ENCODE peak calls at places on chromosomes 11 and 22, in five cellular contexts. S is pancreas, F is AG10803, G is OCI-LY7, T is kidney. E is an unnamed sample.
A peak's percentile ranks its signal among the peaks of the same experiment; 100 is the strongest.

GRCh38 chr11:104319396-104319795 is 155.4 kb upstream of the PDGFD start:
- DNase-seq in S (no peak), F (no peak), G (no peak), T (no peak), E (no peak)

GRCh38 chr22:49427341-49427740 is 400.3 kb downstream of the BRD1 start:
- DNase-seq in S (no peak), F (no peak), G (no peak), T (peak; percentile 35), E (no peak)

GRCh38 chr11:95419915-95420314 is 188.9 kb upstream of the SESN3 start:
- DNase-seq in S (no peak), F (peak; percentile 74), G (no peak), T (no peak), E (peak; percentile 26)

GRCh38 chr11:35623708-35624168 is 5.5 kb downstream of the FJX1 start:
- DNase-seq in S (no peak), F (peak; percentile 56), G (no peak), T (no peak), E (peak; percentile 49)

GRCh38 chr22:46879083-46879482 is 116.6 kb downstream of the TBC1D22A start:
- DNase-seq in S (no peak), F (no peak), G (no peak), T (no peak), E (no peak)

GRCh38 chr11:114169321-114169749 is 109.8 kb downstream of the ZBTB16 start:
- DNase-seq in S (no peak), F (peak; percentile 74), G (no peak), T (no peak), E (no peak)

GRCh38 chr11:16456366-16456765 is 100.0 kb upstream of the SOX6 start:
- DNase-seq in S (no peak), F (no peak), G (no peak), T (no peak), E (no peak)

GRCh38 chr22:40270748-40271373 is 75.4 kb upstream of the ADSL start:
- DNase-seq in S (no peak), F (peak; percentile 37), G (no peak), T (no peak), E (no peak)

GRCh38 chr11:119533931-119534694 is 111.1 kb upstream of the THY1 start:
- DNase-seq in S (peak; percentile 90), F (peak; percentile 55), G (peak; percentile 48), T (peak; percentile 88), E (peak; percentile 9)

GRCh38 chr22:17120281-17120680 is 879 bp downstream of the TMEM121B start:
- DNase-seq in S (peak; percentile 90), F (peak; percentile 19), G (no peak), T (peak; percentile 83), E (peak; percentile 12)

GRCh38 chr11:120133216-120134105 is 4.5 kb downstream of the TRIM29 start:
- DNase-seq in S (no peak), F (no peak), G (no peak), T (peak; percentile 39), E (no peak)

GRCh38 chr11:9923280-9923679 is 259.4 kb downstream of the SWAP70 start:
- DNase-seq in S (no peak), F (no peak), G (no peak), T (no peak), E (no peak)

GRCh38 chr11:1515082-1516060 is 28.8 kb upstream of the MOB2 start:
- DNase-seq in S (peak; percentile 95), F (peak; percentile 43), G (peak; percentile 57), T (peak; percentile 91), E (peak; percentile 23)

GRCh38 chr11:44066732-44067131 is 662 bp downstream of the ACCS start:
- DNase-seq in S (no peak), F (peak; percentile 65), G (no peak), T (no peak), E (peak; percentile 24)

GRCh38 chr11:66391322-66391721 is 19.8 kb upstream of the SLC29A2 start:
- DNase-seq in S (no peak), F (no peak), G (peak; percentile 67), T (no peak), E (no peak)

GRCh38 chr11:124938206-124938765 is 2.4 kb upstream of the HEPACAM start:
- DNase-seq in S (no peak), F (peak; percentile 48), G (no peak), T (no peak), E (no peak)

GRCh38 chr22:29199702-29200400 is 5.8 kb upstream of the EMID1 start:
- DNase-seq in S (peak; percentile 20), F (no peak), G (no peak), T (peak; percentile 39), E (no peak)

GRCh38 chr11:109970516-109971183 is 122.5 kb upstream of the ZC3H12C start:
- DNase-seq in S (no peak), F (no peak), G (no peak), T (no peak), E (no peak)

GRCh38 chr11:128334311-128335044 is 252.9 kb downstream of the ETS1 start:
- DNase-seq in S (no peak), F (no peak), G (no peak), T (peak; percentile 83), E (no peak)

GRCh38 chr11:2945757-2946287 is 16.6 kb upstream of the PHLDA2 start:
- DNase-seq in S (no peak), F (no peak), G (no peak), T (no peak), E (no peak)

GRCh38 chr11:108912587-108912986 is 247.7 kb downstream of the DDX10 start:
- DNase-seq in S (no peak), F (peak; percentile 59), G (no peak), T (no peak), E (no peak)

GRCh38 chr11:92865352-92865751 is 104.1 kb upstream of the MTNR1B start:
- DNase-seq in S (no peak), F (peak; percentile 73), G (no peak), T (no peak), E (no peak)

GRCh38 chr11:129056916-129057315 is 114.2 kb upstream of the TP53AIP1 start:
- DNase-seq in S (peak; percentile 41), F (no peak), G (no peak), T (no peak), E (no peak)

GRCh38 chr11:69912161-69912910 is 93.1 kb upstream of the FGF3 start:
- DNase-seq in S (peak; percentile 80), F (no peak), G (no peak), T (peak; percentile 68), E (no peak)

GRCh38 chr11:113862430-113862829 is 12.9 kb downstream of the USP28 start:
- DNase-seq in S (no peak), F (peak; percentile 18), G (no peak), T (no peak), E (no peak)

GRCh38 chr11:78807351-78807750 is 232.7 kb upstream of the NARS2 start:
- DNase-seq in S (no peak), F (no peak), G (no peak), T (no peak), E (no peak)

GRCh38 chr11:36463781-36464180 is 46.3 kb downstream of the TRAF6 start:
- DNase-seq in S (no peak), F (peak; percentile 51), G (no peak), T (no peak), E (no peak)

GRCh38 chr11:132054822-132055221 is 684.4 kb downstream of the NTM start:
- DNase-seq in S (no peak), F (peak; percentile 97), G (no peak), T (no peak), E (peak; percentile 85)

GRCh38 chr11:94721565-94722292 is 46.4 kb upstream of the AMOTL1 start:
- DNase-seq in S (no peak), F (no peak), G (no peak), T (no peak), E (no peak)

GRCh38 chr22:42944409-42944808 is 70.5 kb downstream of the PACSIN2 start:
- DNase-seq in S (peak; percentile 17), F (no peak), G (no peak), T (no peak), E (no peak)

GRCh38 chr22:33018232-33018864 is 39.8 kb downstream of the SYN3 start:
- DNase-seq in S (no peak), F (peak; percentile 40), G (peak; percentile 71), T (no peak), E (no peak)

GRCh38 chr11:94602430-94603372 is 35.5 kb downstream of the PIWIL4 start:
- DNase-seq in S (peak; percentile 46), F (peak; percentile 77), G (peak; percentile 75), T (no peak), E (no peak)

GRCh38 chr11:5154657-5155056 is at the start of gene OR52A1:
- DNase-seq in S (no peak), F (no peak), G (no peak), T (no peak), E (no peak)

GRCh38 chr11:122486793-122487495 is 168.6 kb upstream of the UBASH3B start:
- DNase-seq in S (no peak), F (no peak), G (no peak), T (no peak), E (no peak)

GRCh38 chr11:16607675-16608644 is 130.5 kb upstream of the C11orf58 start:
- DNase-seq in S (peak; percentile 86), F (peak; percentile 13), G (no peak), T (peak; percentile 84), E (peak; percentile 42)

DNA sequence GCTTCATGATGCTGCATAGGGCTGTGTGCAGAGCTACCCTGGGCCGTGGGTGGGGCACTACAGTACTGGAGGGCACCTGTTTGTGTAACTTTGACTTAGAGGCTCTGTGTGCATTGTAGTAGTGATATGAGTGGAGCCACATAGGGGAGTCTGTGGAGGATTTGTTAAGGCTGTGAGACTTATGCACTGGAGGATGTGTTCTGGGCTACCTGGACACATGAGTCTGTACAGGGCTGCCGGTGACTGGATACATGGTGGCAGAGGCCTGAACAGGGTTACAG is 69.8 kb upstream of the OLFML1 start:
- DNase-seq in S (no peak), F (no peak), G (no peak), T (no peak), E (no peak)
- H3K4me3 ChIP-seq in S (no peak overlapping the region), F (no peak overlapping the region), G (no peak overlapping the region), T (no peak overlapping the region), E (no peak overlapping the region)

GRCh38 chr11:116053538-116053919 is 549.3 kb upstream of the CADM1 start:
- DNase-seq in S (no peak), F (no peak), G (no peak), T (no peak), E (no peak)
- TF ChIP-seq CTCF in S (no peak), F (no peak), G (no peak), T (no peak), E (no peak)

GRCh38 chr11:61148016-61148640 is 13.1 kb downstream of the VPS37C start:
- DNase-seq in S (no peak), F (no peak), G (no peak), T (no peak), E (no peak)

GRCh38 chr11:61147271-61147670 is 14.0 kb downstream of the VPS37C start:
- DNase-seq in S (no peak), F (no peak), G (no peak), T (no peak), E (no peak)

GRCh38 chr11:61151545-61152252 is 9.5 kb downstream of the VPS37C start:
- DNase-seq in S (no peak), F (no peak), G (no peak), T (no peak), E (no peak)

GRCh38 chr11:61150656-61151544 is 10.3 kb downstream of the VPS37C start:
- DNase-seq in S (no peak), F (no peak), G (no peak), T (no peak), E (no peak)

GRCh38 chr11:61149624-61150615 is 11.3 kb downstream of the VPS37C start:
- DNase-seq in S (no peak), F (no peak), G (no peak), T (peak; percentile 79), E (no peak)
- H3K4me3 ChIP-seq in S (no peak overlapping the region), F (no peak overlapping the region), G (no peak overlapping the region), T (no peak overlapping the region), E (no peak overlapping the region)

GRCh38 chr22:45324186-45324775 is 14.5 kb downstream of the FAM118A start:
- DNase-seq in S (no peak), F (no peak), G (no peak), T (no peak), E (no peak)
- TF ChIP-seq CTCF in S (no peak), F (no peak), G (no peak), T (no peak), E (no peak)

E was measured in astrocyte of the cerebellum.